ENCODE peak calls at places on chromosomes 7 and 10, in eight cellular contexts. P is H9, M is sigmoid colon, U is mesendoderm, N is neuronal stem cell, Z is suprapubic skin, O is small intestine, J is upper lobe of right lung. R is an unnamed sample. For H3K4me1, the result is how much of the 10 kb centered on the place peaks cover.

GRCh38 chr10:58435297-58435696 is 50.1 kb downstream of the TFAM start:
- DNase-seq in P (peak), M (no peak), U (peak), N (no peak), Z (no peak), O (peak), J (no peak), R (peak)

GRCh38 chr10:82874671-82875070 is 999.7 kb downstream of the NRG3 start:
- DNase-seq in P (no peak), M (no peak), U (no peak), N (no peak), Z (no peak), O (no peak), J (no peak), R (no peak)

GRCh38 chr10:43239756-43240155 is 27.1 kb downstream of the RASGEF1A start:
- DNase-seq in P (no peak), M (no peak), U (no peak), N (no peak), Z (no peak), O (no peak), J (no peak), R (no peak)

GRCh38 chr10:77518910-77519274 is 118.7 kb downstream of the KCNMA1 start:
- DNase-seq in P (no peak), M (no peak), U (no peak), N (no peak), Z (no peak), O (no peak), J (no peak), R (no peak)

GRCh38 chr7:150371131-150371995 is 2.7 kb downstream of the REPIN1 start:
- DNase-seq in P (peak), M (peak), U (no peak), N (no peak), Z (no peak), O (no peak), J (peak), R (no peak)

GRCh38 chr7:17408904-17409290 is 110.4 kb downstream of the AHR start:
- DNase-seq in P (no peak), M (no peak), U (no peak), N (no peak), Z (no peak), O (no peak), J (no peak), R (no peak)

GRCh38 chr7:30977896-30978564 is 14.3 kb downstream of the GHRHR start:
- DNase-seq in P (peak), M (peak), U (peak), N (no peak), Z (no peak), O (peak), J (peak), R (no peak)

GRCh38 chr7:75698358-75698757 is 40.4 kb downstream of the HIP1 start:
- DNase-seq in P (no peak), M (no peak), U (no peak), N (no peak), Z (peak), O (no peak), J (peak), R (no peak)

GRCh38 chr10:63466168-63466935 is 575 bp upstream of the JMJD1C start:
- DNase-seq in P (peak), M (peak), U (peak), N (no peak), Z (no peak), O (peak), J (no peak), R (peak)

GRCh38 chr10:34222359-34222758 is 592.7 kb downstream of the PARD3 start:
- DNase-seq in P (no peak), M (no peak), U (no peak), N (no peak), Z (no peak), O (no peak), J (no peak), R (no peak)

GRCh38 chr10:49044293-49045217 is 70.8 kb downstream of the VSTM4 start:
- DNase-seq in P (no peak), M (no peak), U (no peak), N (no peak), Z (no peak), O (no peak), J (no peak), R (no peak)

GRCh38 chr7:157684596-157685429 is 348.0 kb downstream of the DNAJB6 start:
- DNase-seq in P (no peak), M (no peak), U (no peak), N (peak), Z (peak), O (no peak), J (peak), R (peak)

GRCh38 chr10:42962902-42963231 is 114.0 kb upstream of the RET start:
- DNase-seq in P (no peak), M (peak), U (no peak), N (no peak), Z (peak), O (no peak), J (peak), R (peak)

GRCh38 chr10:2968401-2968800 is 98.9 kb upstream of the PFKP start:
- DNase-seq in P (no peak), M (no peak), U (no peak), N (no peak), Z (no peak), O (no peak), J (no peak), R (no peak)

GRCh38 chr10:95513941-95514392 is 47.2 kb downstream of the SORBS1 start:
- DNase-seq in P (no peak), M (peak), U (no peak), N (no peak), Z (no peak), O (no peak), J (no peak), R (no peak)

GRCh38 chr10:80408198-80409085 is at the start of gene PRXL2A:
- DNase-seq in P (peak), M (peak), U (peak), N (peak), Z (peak), O (peak), J (peak), R (peak)

GRCh38 chr10:82942572-82943091 is 1067.6 kb downstream of the NRG3 start:
- DNase-seq in P (no peak), M (peak), U (no peak), N (no peak), Z (no peak), O (no peak), J (no peak), R (peak)

GRCh38 chr10:688621-689426 is 644 bp downstream of the DIP2C start:
- DNase-seq in P (no peak), M (no peak), U (peak), N (peak), Z (no peak), O (peak), J (no peak), R (peak)

GRCh38 chr10:26481914-26482550 is 43.9 kb downstream of the APBB1IP start:
- DNase-seq in P (no peak), M (no peak), U (no peak), N (no peak), Z (no peak), O (peak), J (no peak), R (no peak)

GRCh38 chr10:108788891-108789290 is 1134.4 kb downstream of the XPNPEP1 start:
- DNase-seq in P (no peak), M (no peak), U (no peak), N (no peak), Z (no peak), O (no peak), J (no peak), R (no peak)

GRCh38 chr7:77657427-77658331 is 38.6 kb upstream of the RSBN1L start:
- DNase-seq in P (no peak), M (no peak), U (peak), N (no peak), Z (no peak), O (peak), J (no peak), R (no peak)

GRCh38 chr7:64839910-64840309 is 45.7 kb downstream of the ZNF138 start:
- DNase-seq in P (no peak), M (no peak), U (no peak), N (no peak), Z (no peak), O (no peak), J (no peak), R (no peak)

GRCh38 chr10:100788027-100788900 is 42.9 kb downstream of the PAX2 start:
- DNase-seq in P (peak), M (peak), U (peak), N (no peak), Z (no peak), O (no peak), J (peak), R (peak)

GRCh38 chr10:25288181-25288580 is 113.4 kb downstream of the GPR158 start:
- DNase-seq in P (no peak), M (no peak), U (no peak), N (no peak), Z (no peak), O (no peak), J (no peak), R (no peak)

GRCh38 chr7:141550694-141551079 is 523 bp upstream of the AGK start:
- DNase-seq in P (peak), M (no peak), U (no peak), N (no peak), Z (no peak), O (no peak), J (no peak), R (no peak)

GRCh38 chr10:52750629-52751028 is 22.0 kb downstream of the MBL2 start:
- DNase-seq in P (no peak), M (no peak), U (no peak), N (no peak), Z (no peak), O (no peak), J (no peak), R (no peak)

GRCh38 chr10:132637477-132638129 is 100.0 kb downstream of the INPP5A start:
- DNase-seq in P (peak), M (peak), U (peak), N (peak), Z (no peak), O (peak), J (peak), R (no peak)

GRCh38 chr10:129525408-129525807 is 58.4 kb downstream of the MGMT start:
- DNase-seq in P (peak), M (no peak), U (no peak), N (no peak), Z (no peak), O (no peak), J (no peak), R (no peak)

GRCh38 chr7:128270799-128271411 is 29.8 kb downstream of the LEP start:
- DNase-seq in P (peak), M (no peak), U (no peak), N (no peak), Z (no peak), O (no peak), J (peak), R (peak)

GRCh38 chr7:157476201-157476600 is 139.4 kb downstream of the DNAJB6 start:
- DNase-seq in P (peak), M (peak), U (no peak), N (no peak), Z (no peak), O (no peak), J (no peak), R (no peak)

GRCh38 chr10:70772627-70773026 is 12.6 kb downstream of the TBATA start:
- DNase-seq in P (no peak), M (no peak), U (no peak), N (no peak), Z (peak), O (no peak), J (peak), R (no peak)

GRCh38 chr10:6217621-6218020 is 14.9 kb downstream of the PFKFB3 start:
- DNase-seq in P (no peak), M (no peak), U (no peak), N (no peak), Z (no peak), O (no peak), J (no peak), R (no peak)

GRCh38 chr10:84204122-84204521 is 9.8 kb downstream of the CDHR1 start:
- DNase-seq in P (peak), M (no peak), U (peak), N (no peak), Z (no peak), O (no peak), J (no peak), R (no peak)

GRCh38 chr10:3524086-3524960 is 260.7 kb downstream of the KLF6 start:
- DNase-seq in P (no peak), M (no peak), U (no peak), N (no peak), Z (no peak), O (peak), J (no peak), R (no peak)

GRCh38 chr10:71228875-71229720 is 16.7 kb downstream of the UNC5B start:
- DNase-seq in P (no peak), M (peak), U (peak), N (no peak), Z (no peak), O (no peak), J (peak), R (peak)

GRCh38 chr7:137928626-137929025 is 73.3 kb downstream of the CREB3L2 start:
- DNase-seq in P (no peak), M (no peak), U (no peak), N (no peak), Z (no peak), O (no peak), J (no peak), R (no peak)

GRCh38 chr10:62394556-62395018 is 20.4 kb downstream of the ZNF365 start:
- DNase-seq in P (no peak), M (no peak), U (peak), N (no peak), Z (no peak), O (no peak), J (no peak), R (no peak)
- H3K27ac ChIP-seq in P (no peak), M (no peak), U (no peak), N (no peak), Z (no peak), O (no peak), J (no peak), R (no peak)

GRCh38 chr7:94656658-94656924 is 658 bp upstream of the SGCE start:
- DNase-seq in P (no peak), M (no peak), U (no peak), N (no peak), Z (no peak), O (no peak), J (no peak), R (no peak)

GRCh38 chr7:94656925-94657731 is 1.2 kb upstream of the SGCE start:
- DNase-seq in P (peak), M (no peak), U (peak), N (peak), Z (no peak), O (peak), J (no peak), R (peak)

GRCh38 chr7:94657771-94658693 is 2.1 kb upstream of the SGCE start:
- DNase-seq in P (peak), M (peak), U (peak), N (peak), Z (peak), O (peak), J (peak), R (peak)

GRCh38 chr7:94662548-94662947 is 6.6 kb upstream of the SGCE start:
- DNase-seq in P (no peak), M (no peak), U (no peak), N (no peak), Z (no peak), O (no peak), J (no peak), R (no peak)

DNA sequence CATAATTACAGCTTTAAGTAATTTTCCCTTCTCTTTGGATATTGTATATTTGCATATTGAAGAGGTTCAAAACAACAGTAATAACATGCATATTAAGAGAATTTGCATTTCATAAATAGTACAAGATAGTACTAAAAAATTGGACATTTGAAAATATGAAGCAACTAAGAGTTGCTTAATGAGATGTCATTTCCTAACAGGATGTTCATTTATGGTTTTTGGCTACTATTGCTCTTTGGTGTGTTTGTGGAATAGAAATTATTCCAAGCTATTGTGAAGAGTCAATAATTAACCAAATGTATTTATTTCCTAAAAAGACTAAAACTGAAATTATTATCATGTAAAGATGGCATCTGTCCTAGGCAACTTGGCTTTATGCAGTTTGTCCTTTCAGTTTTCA is 4.1 kb upstream of the SGCE start:
- DNase-seq in P (no peak), M (no peak), U (no peak), N (no peak), Z (no peak), O (no peak), J (no peak), R (no peak)
- H3K4me1 ChIP-seq in P (under half), M (under half), U (under half), N (under half), Z (under half), O (under half), J (under half), R (under half)

GRCh38 chr7:101676956-101677355 is 47.9 kb upstream of the MYL10 start:
- DNase-seq in P (no peak), M (no peak), U (no peak), N (no peak), Z (no peak), O (no peak), J (no peak), R (no peak)
- H3K27ac ChIP-seq in P (no peak), M (no peak), U (no peak), N (no peak), Z (no peak), O (no peak), J (no peak), R (no peak)

GRCh38 chr10:74025380-74025978 is 27.6 kb downstream of the VCL start:
- DNase-seq in P (no peak), M (no peak), U (no peak), N (no peak), Z (no peak), O (no peak), J (no peak), R (no peak)

GRCh38 chr10:74018241-74018640 is 20.3 kb downstream of the VCL start:
- DNase-seq in P (no peak), M (no peak), U (no peak), N (no peak), Z (no peak), O (peak), J (no peak), R (no peak)

GRCh38 chr10:74022941-74023629 is 25.2 kb downstream of the VCL start:
- DNase-seq in P (no peak), M (no peak), U (no peak), N (no peak), Z (no peak), O (no peak), J (no peak), R (no peak)

GRCh38 chr10:74024600-74024999 is 26.7 kb downstream of the VCL start:
- DNase-seq in P (no peak), M (no peak), U (no peak), N (no peak), Z (no peak), O (no peak), J (no peak), R (no peak)

DNA sequence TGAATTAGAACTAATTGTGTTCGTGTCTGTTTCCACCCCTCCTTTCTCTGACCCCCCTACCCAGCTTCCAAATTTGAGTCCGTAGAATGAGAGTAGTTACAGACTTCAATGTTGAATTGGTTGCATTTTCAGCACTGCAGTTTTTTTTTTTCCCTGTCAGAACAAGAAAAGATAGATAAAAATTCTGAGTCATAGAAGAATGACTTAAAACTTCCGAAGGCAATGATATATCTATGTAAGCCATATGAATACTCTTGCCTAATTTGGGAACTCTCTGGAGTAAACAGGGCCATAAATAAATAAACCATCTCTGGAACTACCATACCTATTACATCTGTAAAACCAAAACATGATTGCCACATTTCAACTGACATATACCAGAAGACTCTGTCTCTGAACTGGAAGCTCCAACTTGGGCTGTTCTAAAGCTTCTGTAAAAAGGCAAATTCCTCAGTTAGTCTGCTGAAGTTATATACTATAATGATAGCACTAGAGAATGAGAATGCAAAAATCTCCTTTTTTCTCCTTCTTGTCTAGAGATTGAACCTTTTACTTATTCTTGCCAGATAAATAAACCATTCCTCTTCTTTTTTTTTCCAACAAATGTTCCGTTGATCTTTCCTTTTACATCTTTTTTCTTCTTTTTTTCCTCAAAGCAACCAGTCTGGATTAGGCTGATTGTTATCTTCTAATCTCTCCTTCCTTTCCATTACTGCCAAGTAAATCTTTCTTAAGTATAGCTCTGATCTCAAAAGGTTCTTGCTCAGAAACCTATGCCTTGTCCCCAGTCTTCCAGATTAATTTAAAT is 23.5 kb downstream of the VCL start:
- DNase-seq in P (no peak), M (no peak), U (no peak), N (no peak), Z (no peak), O (no peak), J (no peak), R (no peak)
- H3K4me1 ChIP-seq in P (under half), M (half or more), U (under half), N (under half), Z (under half), O (under half), J (under half), R (under half)

DNA sequence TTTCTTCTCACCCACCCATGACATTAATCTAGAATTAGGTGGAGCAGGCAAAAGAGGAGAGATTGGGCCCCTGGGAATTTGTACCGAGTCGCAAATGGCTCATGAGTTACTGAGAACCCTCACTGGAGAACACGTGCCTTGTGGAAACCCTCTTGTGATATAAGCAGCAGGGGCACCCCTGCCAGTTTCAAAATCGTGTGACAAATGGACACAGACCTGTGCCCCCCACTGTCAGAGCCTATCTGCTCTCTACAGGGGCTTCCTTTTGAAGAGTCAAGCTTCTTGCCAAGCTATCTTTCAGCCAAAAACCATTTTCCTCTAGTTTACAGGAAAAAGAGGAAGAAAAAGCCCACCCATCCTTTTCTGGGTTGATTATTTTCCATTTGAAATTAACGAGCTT is 64.1 kb upstream of the MPP7 start:
- DNase-seq in P (no peak), M (no peak), U (peak), N (no peak), Z (no peak), O (no peak), J (no peak), R (no peak)
- H3K27ac ChIP-seq in P (no peak), M (no peak), U (no peak), N (no peak), Z (no peak), O (no peak), J (no peak), R (no peak)

DNA sequence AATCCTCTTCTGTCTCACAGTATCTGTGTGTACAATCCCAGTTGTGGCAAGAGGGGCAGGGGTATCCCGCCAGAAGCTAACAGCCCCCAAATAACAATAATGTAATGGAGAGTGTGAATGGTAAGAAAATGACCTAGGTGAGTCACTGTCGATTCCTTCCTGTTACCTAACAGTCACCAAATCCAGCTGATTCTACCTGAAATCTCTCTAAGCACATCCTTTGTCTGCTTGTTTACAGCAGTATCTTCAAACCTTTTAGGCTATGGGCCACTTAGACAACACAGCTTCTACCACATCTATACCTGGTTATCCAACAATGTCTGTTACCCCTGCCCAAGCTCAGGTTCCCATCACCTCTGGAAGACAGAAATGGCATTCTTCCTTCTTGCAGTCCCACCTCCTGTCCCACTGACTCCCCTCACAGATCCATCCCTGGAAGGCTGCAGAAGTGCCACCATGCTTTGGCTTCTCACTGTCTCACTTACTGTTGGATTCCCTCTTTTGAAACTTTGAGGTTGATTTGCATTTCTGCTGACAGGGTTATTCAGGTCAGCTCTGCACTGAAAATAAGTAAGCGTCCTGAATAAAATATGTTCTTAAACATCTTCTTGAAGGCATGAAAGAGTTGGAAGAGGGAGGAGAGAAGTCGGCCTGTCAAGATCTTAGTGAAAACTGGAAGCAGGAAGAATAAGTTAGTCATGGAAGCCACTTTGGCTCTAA is 13.1 kb downstream of the PIP4K2A start:
- DNase-seq in P (no peak), M (no peak), U (no peak), N (no peak), Z (no peak), O (no peak), J (no peak), R (no peak)
- H3K4me1 ChIP-seq in P (under half), M (half or more), U (under half), N (under half), Z (under half), O (under half), J (half or more), R (under half)

R was measured in kidney.